ENCODE peak calls at places on chromosomes 4 and X, in six cellular contexts. One of them, this sample, is unnamed.
A peak's percentile ranks its signal among the peaks of the same experiment; 100 is the strongest.

GRCh38 chrX:150358651-150359050 is 4.5 kb upstream of the MAMLD1 start:
- DNase-seq in HCT116: no peak
- DNase-seq in GM12865: no peak
- DNase-seq in endodermal cell: no peak
- DNase-seq in BE2C: no peak
- DNase-seq in astrocyte of the cerebellum: no peak
- DNase-seq in this sample: no peak

GRCh38 chr4:8905773-8906667 is 34.4 kb upstream of the HMX1 start:
- DNase-seq in HCT116: no peak
- DNase-seq in BE2C: peak; percentile 3
- DNase-seq in endodermal cell: peak; percentile 28
- DNase-seq in astrocyte of the cerebellum: no peak
- DNase-seq in GM12865: no peak
- DNase-seq in this sample: no peak

GRCh38 chr4:146336413-146336807 is 122.1 kb downstream of the REELD1 start:
- DNase-seq in astrocyte of the cerebellum: no peak
- DNase-seq in endodermal cell: no peak
- DNase-seq in HCT116: no peak
- DNase-seq in GM12865: no peak
- DNase-seq in BE2C: no peak
- DNase-seq in this sample: no peak

GRCh38 chr4:139973015-139973414 is 181.0 kb downstream of the MAML3 start:
- DNase-seq in endodermal cell: no peak
- DNase-seq in BE2C: no peak
- DNase-seq in HCT116: no peak
- DNase-seq in GM12865: no peak
- DNase-seq in astrocyte of the cerebellum: no peak
- DNase-seq in this sample: no peak

GRCh38 chr4:159010563-159011260 is 92.2 kb upstream of the RAPGEF2 start:
- DNase-seq in BE2C: no peak
- DNase-seq in astrocyte of the cerebellum: peak; percentile 85
- DNase-seq in GM12865: no peak
- DNase-seq in endodermal cell: no peak
- DNase-seq in HCT116: no peak
- DNase-seq in this sample: no peak

GRCh38 chr4:116531870-116532269 is 553.5 kb downstream of the TRAM1L1 start:
- DNase-seq in endodermal cell: no peak
- DNase-seq in astrocyte of the cerebellum: no peak
- DNase-seq in BE2C: no peak
- DNase-seq in HCT116: no peak
- DNase-seq in GM12865: no peak
- DNase-seq in this sample: no peak

GRCh38 chr4:25484243-25484721 is 107.2 kb downstream of the ANAPC4 start:
- DNase-seq in HCT116: no peak
- DNase-seq in astrocyte of the cerebellum: peak; percentile 24
- DNase-seq in GM12865: no peak
- DNase-seq in BE2C: no peak
- DNase-seq in endodermal cell: no peak
- DNase-seq in this sample: no peak

GRCh38 chrX:15721911-15722310 is 16.2 kb upstream of the CA5B start:
- DNase-seq in endodermal cell: no peak
- DNase-seq in BE2C: no peak
- DNase-seq in HCT116: no peak
- DNase-seq in GM12865: no peak
- DNase-seq in astrocyte of the cerebellum: no peak
- DNase-seq in this sample: no peak

GRCh38 chr4:56757821-56758400 is 63.6 kb downstream of the SPINK2 start:
- DNase-seq in endodermal cell: peak; percentile 95
- DNase-seq in astrocyte of the cerebellum: peak; percentile 57
- DNase-seq in BE2C: peak; percentile 22
- DNase-seq in HCT116: peak; percentile 70
- DNase-seq in GM12865: peak; percentile 92
- DNase-seq in this sample: peak; percentile 82

GRCh38 chr4:55819634-55820033 is at the start of gene EXOC1L:
- DNase-seq in astrocyte of the cerebellum: peak; percentile 16
- DNase-seq in HCT116: no peak
- DNase-seq in BE2C: peak; percentile 77
- DNase-seq in GM12865: no peak
- DNase-seq in endodermal cell: peak; percentile 95
- DNase-seq in this sample: no peak

GRCh38 chr4:180828455-180829018 is 1414.7 kb upstream of the TENM3 start:
- DNase-seq in HCT116: peak; percentile 69
- DNase-seq in GM12865: peak; percentile 53
- DNase-seq in endodermal cell: peak; percentile 48
- DNase-seq in astrocyte of the cerebellum: peak; percentile 79
- DNase-seq in BE2C: peak; percentile 65
- DNase-seq in this sample: peak; percentile 6

GRCh38 chr4:123411514-123411913 is 14.9 kb downstream of the SPRY1 start:
- DNase-seq in astrocyte of the cerebellum: no peak
- DNase-seq in endodermal cell: no peak
- DNase-seq in HCT116: no peak
- DNase-seq in BE2C: no peak
- DNase-seq in GM12865: no peak
- DNase-seq in this sample: no peak

GRCh38 chr4:152972821-152973613 is 36.9 kb downstream of the FHDC1 start:
- DNase-seq in astrocyte of the cerebellum: peak; percentile 99
- DNase-seq in endodermal cell: no peak
- DNase-seq in BE2C: no peak
- DNase-seq in HCT116: no peak
- DNase-seq in GM12865: no peak
- DNase-seq in this sample: peak; percentile 55

GRCh38 chrX:135050603-135051002 is 1.3 kb downstream of the RTL8A start:
- DNase-seq in BE2C: no peak
- DNase-seq in HCT116: no peak
- DNase-seq in endodermal cell: no peak
- DNase-seq in astrocyte of the cerebellum: no peak
- DNase-seq in GM12865: no peak
- DNase-seq in this sample: no peak
- H3K4me3 ChIP-seq in BE2C: peak overlapping the region; percentile 63
- H3K4me3 ChIP-seq in HCT116: peak overlapping the region; percentile 61
- H3K4me3 ChIP-seq in endodermal cell: peak overlapping the region; percentile 81
- H3K4me3 ChIP-seq in astrocyte of the cerebellum: peak overlapping the region; percentile 55
- H3K4me3 ChIP-seq in GM12865: no peak overlapping the region
- H3K4me3 ChIP-seq in this sample: peak overlapping the region; percentile 61

GRCh38 chr4:52529983-52530382 is 129.1 kb downstream of the USP46 start:
- DNase-seq in endodermal cell: no peak
- DNase-seq in HCT116: no peak
- DNase-seq in BE2C: no peak
- DNase-seq in GM12865: no peak
- DNase-seq in astrocyte of the cerebellum: no peak
- DNase-seq in this sample: no peak
- TF ChIP-seq CTCF in endodermal cell: peak; percentile 48
- TF ChIP-seq CTCF in HCT116: peak; percentile 16
- TF ChIP-seq CTCF in BE2C: no peak
- TF ChIP-seq CTCF in GM12865: no peak
- TF ChIP-seq CTCF in astrocyte of the cerebellum: no peak
- TF ChIP-seq CTCF in this sample: no peak

GRCh38 chrX:115892787-115893671 is 277.5 kb upstream of the AGTR2 start:
- DNase-seq in HCT116: peak; percentile 40
- DNase-seq in BE2C: peak; percentile 83
- DNase-seq in endodermal cell: peak; percentile 86
- DNase-seq in GM12865: peak; percentile 48
- DNase-seq in astrocyte of the cerebellum: no peak
- DNase-seq in this sample: no peak
- H3K4me3 ChIP-seq in HCT116: no peak overlapping the region
- H3K4me3 ChIP-seq in BE2C: peak overlapping the region; percentile 31
- H3K4me3 ChIP-seq in endodermal cell: no peak overlapping the region
- H3K4me3 ChIP-seq in GM12865: no peak overlapping the region
- H3K4me3 ChIP-seq in astrocyte of the cerebellum: peak overlapping the region; percentile 21
- H3K4me3 ChIP-seq in this sample: no peak overlapping the region

GRCh38 chrX:135893294-135893817 is at the start of the genes CT45A10 and SAGE1:
- DNase-seq in HCT116: no peak
- DNase-seq in GM12865: no peak
- DNase-seq in BE2C: no peak
- DNase-seq in astrocyte of the cerebellum: no peak
- DNase-seq in endodermal cell: peak; percentile 40
- DNase-seq in this sample: no peak
- TF ChIP-seq CTCF in HCT116: no peak
- TF ChIP-seq CTCF in GM12865: no peak
- TF ChIP-seq CTCF in BE2C: no peak
- TF ChIP-seq CTCF in astrocyte of the cerebellum: no peak
- TF ChIP-seq CTCF in endodermal cell: no peak
- TF ChIP-seq CTCF in this sample: no peak

GRCh38 chr4:87309625-87310024 is 13.1 kb downstream of the HSD17B13 start:
- DNase-seq in endodermal cell: no peak
- DNase-seq in GM12865: no peak
- DNase-seq in astrocyte of the cerebellum: no peak
- DNase-seq in BE2C: no peak
- DNase-seq in HCT116: no peak
- DNase-seq in this sample: no peak

GRCh38 chr4:87299898-87300297 is 22.8 kb downstream of the HSD17B13 start:
- DNase-seq in astrocyte of the cerebellum: no peak
- DNase-seq in HCT116: no peak
- DNase-seq in BE2C: no peak
- DNase-seq in GM12865: no peak
- DNase-seq in endodermal cell: no peak
- DNase-seq in this sample: no peak

GRCh38 chr4:87306056-87306455 is 16.6 kb downstream of the HSD17B13 start:
- DNase-seq in GM12865: peak; percentile 14
- DNase-seq in BE2C: no peak
- DNase-seq in HCT116: no peak
- DNase-seq in astrocyte of the cerebellum: no peak
- DNase-seq in endodermal cell: no peak
- DNase-seq in this sample: no peak

GRCh38 chr4:87304659-87305277 is 17.9 kb downstream of the HSD17B13 start:
- DNase-seq in astrocyte of the cerebellum: peak; percentile 13
- DNase-seq in HCT116: no peak
- DNase-seq in GM12865: no peak
- DNase-seq in BE2C: no peak
- DNase-seq in endodermal cell: no peak
- DNase-seq in this sample: no peak
- H3K4me3 ChIP-seq in astrocyte of the cerebellum: no peak overlapping the region
- H3K4me3 ChIP-seq in HCT116: no peak overlapping the region
- H3K4me3 ChIP-seq in GM12865: no peak overlapping the region
- H3K4me3 ChIP-seq in BE2C: no peak overlapping the region
- H3K4me3 ChIP-seq in endodermal cell: no peak overlapping the region
- H3K4me3 ChIP-seq in this sample: no peak overlapping the region

This sample was measured in HFF-Myc.